ENCODE peak calls at places on chromosomes 13 and 19, in four cellular contexts. Z is thoracic aorta, P is left ventricle myocardium inferior, J is upper lobe of right lung. E is an unnamed sample.
A peak's percentile ranks its signal among the peaks of the same experiment; 100 is the strongest.

GRCh38 chr19:39996218-39996810 is 546 bp upstream of the ZNF546 start:
- DNase-seq in Z (no peak), P (no peak), J (no peak), E (no peak)

GRCh38 chr19:53659292-53659691 is 27.5 kb downstream of the DPRX start:
- DNase-seq in Z (no peak), P (no peak), J (no peak), E (no peak)

GRCh38 chr13:100633461-100633860 is 41.1 kb downstream of the TMTC4 start:
- DNase-seq in Z (no peak), P (no peak), J (no peak), E (no peak)

GRCh38 chr19:16381756-16382401 is 57.3 kb downstream of the KLF2 start:
- DNase-seq in Z (peak; percentile 90), P (peak; percentile 80), J (peak; percentile 67), E (no peak)

GRCh38 chr13:40590112-40590862 is 76.2 kb downstream of the FOXO1 start:
- DNase-seq in Z (no peak), P (no peak), J (no peak), E (no peak)

GRCh38 chr13:65292488-65292901 is 1937.6 kb downstream of the PCDH9 start:
- DNase-seq in Z (no peak), P (no peak), J (no peak), E (no peak)

GRCh38 chr13:63731896-63732295 is 2316.2 kb upstream of the PCDH20 start:
- DNase-seq in Z (no peak), P (no peak), J (no peak), E (no peak)

GRCh38 chr13:46035066-46035465 is 17.5 kb downstream of the ZC3H13 start:
- DNase-seq in Z (no peak), P (no peak), J (no peak), E (no peak)

GRCh38 chr13:39266426-39266825 is 228.2 kb downstream of the NHLRC3 start:
- DNase-seq in Z (no peak), P (no peak), J (no peak), E (no peak)

GRCh38 chr13:98672947-98673545 is 79.4 kb downstream of the SLC15A1 start:
- DNase-seq in Z (no peak), P (peak; percentile 44), J (peak; percentile 76), E (peak; percentile 23)

GRCh38 chr19:4267901-4268815 is 10.9 kb upstream of the SHD start:
- DNase-seq in Z (no peak), P (no peak), J (no peak), E (no peak)

GRCh38 chr13:40158218-40158617 is 502.8 kb downstream of the COG6 start:
- DNase-seq in Z (no peak), P (no peak), J (no peak), E (no peak)

GRCh38 chr19:30322641-30323320 is 49.4 kb upstream of the ZNF536 start:
- DNase-seq in Z (no peak), P (no peak), J (no peak), E (no peak)

GRCh38 chr19:39428309-39429112 is 7.2 kb downstream of the RPS16 start:
- DNase-seq in Z (no peak), P (peak; percentile 74), J (peak; percentile 78), E (no peak)

GRCh38 chr19:45607071-45608029 is 5.3 kb upstream of the GPR4 start:
- DNase-seq in Z (no peak), P (peak; percentile 79), J (peak; percentile 85), E (peak; percentile 27)

GRCh38 chr19:30584121-30584520 is 211.9 kb downstream of the ZNF536 start:
- DNase-seq in Z (no peak), P (no peak), J (no peak), E (no peak)

GRCh38 chr13:37868691-37869505 is 674 bp downstream of the TRPC4 start:
- DNase-seq in Z (no peak), P (no peak), J (no peak), E (no peak)

GRCh38 chr13:106151056-106151699 is 384.3 kb downstream of the EFNB2 start:
- DNase-seq in Z (no peak), P (no peak), J (no peak), E (no peak)

GRCh38 chr19:44643605-44644390 is at the start of gene PVR:
- DNase-seq in Z (peak; percentile 26), P (peak; percentile 78), J (peak; percentile 91), E (no peak)

GRCh38 chr19:35524181-35524838 is 3.8 kb downstream of the SBSN start:
- DNase-seq in Z (no peak), P (no peak), J (no peak), E (no peak)

GRCh38 chr19:55546822-55547614 is 1.7 kb upstream of the SBK3 start:
- DNase-seq in Z (peak; percentile 68), P (peak; percentile 85), J (peak; percentile 91), E (no peak)

GRCh38 chr19:39163621-39164020 is 33.1 kb upstream of the NCCRP1 start:
- DNase-seq in Z (no peak), P (no peak), J (no peak), E (no peak)

GRCh38 chr19:55209430-55210119 is at the start of gene PTPRH:
- DNase-seq in Z (no peak), P (no peak), J (no peak), E (no peak)

GRCh38 chr13:83216521-83217245 is 665.6 kb downstream of the SLITRK1 start:
- DNase-seq in Z (no peak), P (no peak), J (no peak), E (no peak)
- H3K27ac ChIP-seq in Z (peak overlapping the region; percentile 57), P (no peak overlapping the region), J (no peak overlapping the region), E (no peak overlapping the region)

GRCh38 chr13:29536853-29537252 is 58.6 kb downstream of the SLC7A1 start:
- DNase-seq in Z (no peak), P (no peak), J (no peak), E (no peak)
- H3K36me3 ChIP-seq in Z (peaks cover 10% of the 10 kb centered on the region), P (peaks cover 16% of the 10 kb centered on the region), J (peaks cover 7% of the 10 kb centered on the region), E (peaks cover 10% of the 10 kb centered on the region)

DNA sequence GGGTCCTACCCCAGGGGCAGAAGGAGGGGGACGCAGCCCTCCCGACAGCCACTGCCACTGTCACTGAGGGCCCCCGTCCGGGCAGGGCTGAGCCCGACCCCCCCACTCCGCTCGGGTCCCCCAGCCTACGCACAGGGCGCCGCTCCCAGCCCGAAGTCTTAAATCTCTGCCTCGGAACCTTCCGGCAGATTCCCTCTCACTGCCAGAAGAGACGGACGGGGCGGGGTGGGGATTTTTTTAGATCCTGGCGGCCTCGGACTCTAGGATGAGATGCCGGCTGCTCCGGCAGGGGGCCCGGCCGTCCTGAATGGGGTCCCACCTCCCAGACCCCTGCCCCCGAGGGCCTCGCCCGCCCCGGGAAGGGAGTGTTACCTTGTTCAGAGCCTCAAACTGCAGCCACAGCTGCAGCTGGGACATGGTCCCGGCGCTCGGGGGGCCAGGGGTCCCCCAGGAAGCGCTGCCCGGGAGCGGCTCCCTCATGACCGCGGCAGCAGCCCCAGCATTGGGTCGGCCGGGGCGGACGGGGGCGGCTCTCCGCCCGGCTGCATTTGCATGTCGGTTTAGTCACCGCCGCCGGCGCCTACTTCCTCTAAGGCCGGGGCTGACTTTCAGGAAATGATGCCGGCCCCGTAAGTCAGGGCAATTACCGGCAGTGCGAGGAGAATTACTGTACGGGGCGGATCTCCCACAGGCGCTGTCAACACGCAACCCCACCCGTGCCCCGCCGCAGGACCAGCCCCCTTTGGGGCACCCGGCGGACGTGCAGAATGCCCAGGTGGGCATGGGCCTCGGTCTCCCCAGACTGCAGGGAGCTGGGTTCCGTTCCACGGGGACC is 28.1 kb downstream of the GPX4 start:
- DNase-seq in Z (peak; percentile 91), P (peak; percentile 86), J (peak; percentile 94), E (peak; percentile 81)
- H3K4me1 ChIP-seq in Z (peaks cover 52% of the 10 kb centered on the region), P (peaks cover 63% of the 10 kb centered on the region), J (peaks cover 51% of the 10 kb centered on the region), E (peaks cover 36% of the 10 kb centered on the region)

DNA sequence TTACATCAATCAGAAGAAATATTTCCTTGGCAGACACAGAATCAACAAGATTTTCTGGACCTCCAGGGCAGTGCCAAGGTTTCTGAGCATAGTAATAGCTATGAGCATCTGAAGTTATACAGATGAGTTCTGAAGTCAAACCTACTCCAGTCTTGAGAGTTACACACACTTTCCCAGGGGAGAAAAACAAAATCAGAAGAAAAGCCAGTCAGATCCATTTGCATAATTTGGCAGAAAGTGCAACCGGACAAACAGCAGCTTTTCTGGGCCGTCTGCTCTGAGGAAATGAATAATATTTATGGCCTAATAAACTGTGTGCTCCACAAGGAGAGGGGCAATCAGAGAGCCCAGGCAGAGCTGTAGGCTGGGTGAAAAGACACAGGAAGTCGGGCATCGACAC is 93.1 kb downstream of the KL start:
- DNase-seq in Z (no peak), P (no peak), J (no peak), E (no peak)
- H3K27ac ChIP-seq in Z (peak overlapping the region; percentile 86), P (peak overlapping the region; percentile 73), J (peak overlapping the region; percentile 47), E (no peak overlapping the region)